ENCODE peak calls at places on chromosome 7, in nine cellular contexts. K is adrenal gland, O is esophagus squamous epithelium, V is A549, U is suprapubic skin, J is stomach, R is sigmoid colon, A is body of pancreas, H is GM12891. C is an unnamed sample.

GRCh38 chr7:50826371-50827172 is 43.9 kb upstream of the GRB10 start:
- DNase-seq in K (peak), O (no peak), V (peak), U (no peak), J (no peak), R (no peak), A (no peak), H (no peak), C (peak)

GRCh38 chr7:40015790-40016296 is 65.8 kb downstream of the CDK13 start:
- DNase-seq in K (peak), O (no peak), V (peak), U (no peak), J (no peak), R (no peak), A (peak), H (peak), C (no peak)

GRCh38 chr7:18429547-18429946 is 66.0 kb upstream of the HDAC9 start:
- DNase-seq in K (no peak), O (no peak), V (no peak), U (no peak), J (no peak), R (no peak), A (no peak), H (no peak), C (peak)

GRCh38 chr7:157851501-157852067 is 514.8 kb downstream of the DNAJB6 start:
- DNase-seq in K (peak), O (no peak), V (no peak), U (no peak), J (peak), R (peak), A (peak), H (no peak), C (peak)

GRCh38 chr7:33471636-33472242 is 342.4 kb downstream of the BBS9 start:
- DNase-seq in K (no peak), O (no peak), V (no peak), U (no peak), J (no peak), R (no peak), A (no peak), H (no peak), C (no peak)

GRCh38 chr7:33893377-33893776 is 12.0 kb upstream of the BMPER start:
- DNase-seq in K (no peak), O (no peak), V (no peak), U (no peak), J (no peak), R (no peak), A (no peak), H (no peak), C (no peak)

GRCh38 chr7:144063710-144064109 is 5.9 kb upstream of the OR2A25 start:
- DNase-seq in K (no peak), O (no peak), V (no peak), U (no peak), J (no peak), R (no peak), A (no peak), H (no peak), C (no peak)

GRCh38 chr7:12570529-12571461 is at the start of gene SCIN:
- DNase-seq in K (no peak), O (no peak), V (peak), U (no peak), J (peak), R (peak), A (peak), H (peak), C (no peak)

GRCh38 chr7:107210400-107210799 is 41.6 kb downstream of the HBP1 start:
- DNase-seq in K (no peak), O (no peak), V (no peak), U (no peak), J (no peak), R (no peak), A (no peak), H (no peak), C (no peak)

GRCh38 chr7:121755818-121756501 is 117.0 kb upstream of the PTPRZ1 start:
- DNase-seq in K (no peak), O (no peak), V (no peak), U (no peak), J (peak), R (no peak), A (no peak), H (no peak), C (no peak)

GRCh38 chr7:23971031-23971430 is 261.0 kb downstream of the STK31 start:
- DNase-seq in K (no peak), O (no peak), V (no peak), U (no peak), J (no peak), R (no peak), A (no peak), H (no peak), C (no peak)

GRCh38 chr7:10156972-10157371 is 816.7 kb upstream of the PHF14 start:
- DNase-seq in K (peak), O (no peak), V (no peak), U (no peak), J (no peak), R (no peak), A (no peak), H (no peak), C (no peak)

GRCh38 chr7:158111556-158111880 is 476.1 kb downstream of the PTPRN2 start:
- DNase-seq in K (no peak), O (no peak), V (no peak), U (no peak), J (peak), R (no peak), A (no peak), H (no peak), C (no peak)

GRCh38 chr7:70598976-70599375 is 533.0 kb upstream of the GALNT17 start:
- DNase-seq in K (no peak), O (no peak), V (peak), U (no peak), J (peak), R (no peak), A (no peak), H (no peak), C (peak)

GRCh38 chr7:34807548-34808340 is 149.7 kb downstream of the NPSR1 start:
- DNase-seq in K (no peak), O (no peak), V (no peak), U (no peak), J (no peak), R (no peak), A (no peak), H (no peak), C (no peak)

GRCh38 chr7:110541962-110542361 is 549.0 kb upstream of the LRRN3 start:
- DNase-seq in K (no peak), O (no peak), V (no peak), U (no peak), J (no peak), R (no peak), A (no peak), H (no peak), C (no peak)

GRCh38 chr7:19144661-19145428 is at the start of gene FERD3L:
- DNase-seq in K (no peak), O (no peak), V (no peak), U (no peak), J (no peak), R (peak), A (no peak), H (no peak), C (no peak)

GRCh38 chr7:27339478-27339877 is 96.9 kb downstream of the EVX1 start:
- DNase-seq in K (peak), O (no peak), V (no peak), U (no peak), J (no peak), R (no peak), A (no peak), H (no peak), C (peak)

GRCh38 chr7:130930260-130930659 is 196.3 kb upstream of the KLF14 start:
- DNase-seq in K (peak), O (no peak), V (peak), U (no peak), J (no peak), R (no peak), A (no peak), H (no peak), C (no peak)

GRCh38 chr7:100358027-100358856 is at the start of gene PILRB:
- DNase-seq in K (no peak), O (no peak), V (no peak), U (no peak), J (no peak), R (no peak), A (no peak), H (no peak), C (no peak)
- TF ChIP-seq POLR2A in K (no peak), O (no peak), V (no peak), U (no peak), J (no peak), R (no peak), A (no peak), H (no peak), C (no peak)

DNA sequence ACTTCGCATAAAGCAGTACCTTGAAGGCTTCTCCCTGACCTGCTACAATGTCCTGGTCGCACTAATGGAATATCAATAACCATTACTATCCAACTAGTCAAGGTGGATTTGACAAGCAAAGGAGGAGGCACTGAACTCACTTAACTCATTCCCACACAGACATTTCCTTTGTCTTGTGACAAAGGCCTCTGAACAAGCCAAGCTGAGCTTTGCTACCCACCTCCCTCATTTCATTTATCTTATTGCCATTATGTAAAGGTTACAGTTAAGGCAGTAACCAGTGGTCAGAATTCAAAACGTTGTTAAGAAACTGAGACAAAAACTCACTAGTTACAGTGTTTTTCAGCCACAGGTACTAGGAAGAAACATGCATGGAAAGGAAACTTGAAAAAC is 7.3 kb downstream of the ELMO1 start:
- DNase-seq in K (no peak), O (no peak), V (no peak), U (no peak), J (no peak), R (no peak), A (no peak), H (no peak), C (no peak)
- TF ChIP-seq POLR2A in K (no peak), O (no peak), V (no peak), U (no peak), J (no peak), R (no peak), A (no peak), H (no peak), C (no peak)

GRCh38 chr7:127794135-127794534 is 142.1 kb downstream of the SND1 start:
- DNase-seq in K (no peak), O (no peak), V (no peak), U (no peak), J (no peak), R (no peak), A (no peak), H (no peak), C (no peak)
- TF ChIP-seq POLR2A in K (no peak), O (no peak), V (no peak), U (no peak), J (no peak), R (no peak), A (no peak), H (no peak), C (no peak)

GRCh38 chr7:137981668-137982067 is 20.2 kb downstream of the CREB3L2 start:
- DNase-seq in K (no peak), O (no peak), V (no peak), U (no peak), J (no peak), R (no peak), A (no peak), H (no peak), C (no peak)

GRCh38 chr7:137978464-137979237 is 23.2 kb downstream of the CREB3L2 start:
- DNase-seq in K (peak), O (no peak), V (peak), U (no peak), J (no peak), R (peak), A (no peak), H (no peak), C (peak)

GRCh38 chr7:137981175-137981574 is 20.7 kb downstream of the CREB3L2 start:
- DNase-seq in K (no peak), O (no peak), V (peak), U (no peak), J (no peak), R (no peak), A (no peak), H (no peak), C (no peak)

GRCh38 chr7:137977173-137977572 is 24.7 kb downstream of the CREB3L2 start:
- DNase-seq in K (no peak), O (no peak), V (no peak), U (no peak), J (no peak), R (no peak), A (no peak), H (no peak), C (no peak)

GRCh38 chr7:137980308-137980707 is 21.6 kb downstream of the CREB3L2 start:
- DNase-seq in K (no peak), O (no peak), V (no peak), U (no peak), J (no peak), R (no peak), A (no peak), H (no peak), C (no peak)
- TF ChIP-seq POLR2A in K (no peak), O (no peak), V (no peak), U (no peak), J (no peak), R (no peak), A (no peak), H (no peak), C (no peak)

DNA sequence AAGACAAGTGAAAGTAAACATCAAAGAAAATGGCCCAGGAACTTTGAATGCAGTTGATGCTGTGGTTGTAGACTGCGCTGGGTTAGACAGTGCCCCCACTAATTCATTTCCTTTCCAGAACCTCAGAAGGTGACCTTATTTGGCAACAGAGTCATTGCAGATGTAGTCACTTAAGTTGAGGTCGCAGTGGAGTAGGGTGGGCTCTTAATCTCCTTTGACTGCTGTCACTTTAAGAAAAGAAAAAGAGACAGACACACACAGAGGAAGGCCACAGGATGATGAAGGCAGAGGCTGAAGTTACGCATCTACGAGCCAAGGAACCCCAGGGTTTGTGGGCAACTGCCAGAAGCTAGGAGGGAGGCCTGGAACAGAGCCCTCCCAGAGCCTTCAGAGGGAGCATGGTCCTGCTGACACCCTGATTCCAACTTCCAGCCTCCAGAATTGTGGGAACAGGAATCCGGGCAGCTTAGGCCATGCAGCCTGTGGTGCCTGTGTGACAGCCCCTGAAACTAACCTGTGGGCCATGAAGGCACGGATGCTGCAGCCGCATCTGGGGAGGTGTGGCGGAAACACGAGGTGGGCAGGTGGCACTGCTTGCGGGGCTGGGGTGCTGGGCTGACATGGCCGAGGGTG is 107.6 kb downstream of the PRKAG2 start:
- DNase-seq in K (no peak), O (no peak), V (no peak), U (no peak), J (no peak), R (peak), A (no peak), H (no peak), C (no peak)
- TF ChIP-seq POLR2A in K (no peak), O (no peak), V (no peak), U (no peak), J (no peak), R (no peak), A (no peak), H (no peak), C (no peak)

GRCh38 chr7:116576350-116577319 is 51.8 kb downstream of the CAV1 start:
- DNase-seq in K (no peak), O (no peak), V (peak), U (no peak), J (no peak), R (no peak), A (no peak), H (no peak), C (no peak)
- TF ChIP-seq POLR2A in K (no peak), O (no peak), V (no peak), U (no peak), J (no peak), R (no peak), A (no peak), H (no peak), C (no peak)

DNA sequence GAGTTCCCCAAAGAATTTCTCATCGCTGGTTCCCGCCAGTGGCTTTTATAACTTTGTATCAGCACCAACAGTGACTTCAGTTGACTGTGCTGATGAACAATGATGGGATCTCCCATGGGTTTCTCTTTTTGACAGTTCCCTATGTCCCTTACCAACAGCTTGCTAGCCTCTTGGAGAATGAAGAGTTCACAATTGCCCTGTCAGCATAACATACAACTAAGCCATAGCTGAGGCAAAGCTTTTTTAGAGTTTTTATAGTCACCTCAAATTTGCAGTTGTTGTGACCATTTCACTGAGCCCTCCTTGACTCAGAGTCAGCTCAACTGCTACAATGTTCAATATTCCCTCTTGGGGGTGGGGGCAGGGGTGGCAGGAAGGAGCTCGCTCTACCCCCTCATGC is 179.8 kb downstream of the TFEC start:
- DNase-seq in K (no peak), O (no peak), V (no peak), U (no peak), J (no peak), R (no peak), A (no peak), H (no peak), C (no peak)
- TF ChIP-seq POLR2A in K (no peak), O (no peak), V (no peak), U (no peak), J (no peak), R (no peak), A (no peak), H (no peak), C (no peak)

GRCh38 chr7:80611779-80612178 is 26.7 kb upstream of the CD36 start:
- DNase-seq in K (peak), O (no peak), V (peak), U (no peak), J (peak), R (no peak), A (peak), H (no peak), C (no peak)
- TF ChIP-seq POLR2A in K (no peak), O (no peak), V (no peak), U (no peak), J (no peak), R (no peak), A (no peak), H (no peak), C (no peak)